ENCODE peak calls at places on chromosome 12, in nine cellular contexts. One of them, this sample, is unnamed.

GRCh38 chr12:109200825-109201495 is 84.6 kb downstream of the ACACB start:
- DNase-seq in NCI-H1105 treated with DMSO at 0.1 percent for 48 hours: no peak
- DNase-seq in activated CD4-positive, alpha-beta T cell treated with anti-CD3 and anti-CD28 coated beads for 4 hours: no peak
- DNase-seq in NCI-H446: no peak
- DNase-seq in mucosa of descending colon: no peak
- DNase-seq in cardiac muscle cell: no peak
- DNase-seq in skeletal muscle cell: no peak
- DNase-seq in hypothalamus: no peak
- DNase-seq in NCI-H526 treated with DMSO at 0.1 percent for 48 hours: no peak
- DNase-seq in this sample: no peak

GRCh38 chr12:90250041-90250440 is 541.4 kb upstream of the ATP2B1 start:
- DNase-seq in NCI-H1105 treated with DMSO at 0.1 percent for 48 hours: no peak
- DNase-seq in activated CD4-positive, alpha-beta T cell treated with anti-CD3 and anti-CD28 coated beads for 4 hours: no peak
- DNase-seq in NCI-H446: no peak
- DNase-seq in mucosa of descending colon: no peak
- DNase-seq in cardiac muscle cell: no peak
- DNase-seq in skeletal muscle cell: no peak
- DNase-seq in hypothalamus: no peak
- DNase-seq in NCI-H526 treated with DMSO at 0.1 percent for 48 hours: no peak
- DNase-seq in this sample: no peak

GRCh38 chr12:53550595-53550994 is 43.3 kb upstream of the NPFF start:
- DNase-seq in NCI-H1105 treated with DMSO at 0.1 percent for 48 hours: no peak
- DNase-seq in activated CD4-positive, alpha-beta T cell treated with anti-CD3 and anti-CD28 coated beads for 4 hours: no peak
- DNase-seq in NCI-H446: no peak
- DNase-seq in mucosa of descending colon: no peak
- DNase-seq in cardiac muscle cell: no peak
- DNase-seq in skeletal muscle cell: peak; percentile 76
- DNase-seq in hypothalamus: no peak
- DNase-seq in NCI-H526 treated with DMSO at 0.1 percent for 48 hours: no peak
- DNase-seq in this sample: no peak

GRCh38 chr12:7638064-7638763 is 27.5 kb downstream of the APOBEC1 start:
- DNase-seq in NCI-H1105 treated with DMSO at 0.1 percent for 48 hours: no peak
- DNase-seq in activated CD4-positive, alpha-beta T cell treated with anti-CD3 and anti-CD28 coated beads for 4 hours: no peak
- DNase-seq in NCI-H446: no peak
- DNase-seq in mucosa of descending colon: no peak
- DNase-seq in cardiac muscle cell: peak; percentile 43
- DNase-seq in skeletal muscle cell: no peak
- DNase-seq in hypothalamus: no peak
- DNase-seq in NCI-H526 treated with DMSO at 0.1 percent for 48 hours: peak; percentile 89
- DNase-seq in this sample: no peak

GRCh38 chr12:128974881-128975280 is 121.6 kb downstream of the GLT1D1 start:
- DNase-seq in NCI-H1105 treated with DMSO at 0.1 percent for 48 hours: peak; percentile 13
- DNase-seq in activated CD4-positive, alpha-beta T cell treated with anti-CD3 and anti-CD28 coated beads for 4 hours: no peak
- DNase-seq in NCI-H446: no peak
- DNase-seq in mucosa of descending colon: no peak
- DNase-seq in cardiac muscle cell: no peak
- DNase-seq in skeletal muscle cell: no peak
- DNase-seq in hypothalamus: no peak
- DNase-seq in NCI-H526 treated with DMSO at 0.1 percent for 48 hours: no peak
- DNase-seq in this sample: no peak

GRCh38 chr12:48388430-48388829 is 37.7 kb upstream of the ZNF641 start:
- DNase-seq in NCI-H1105 treated with DMSO at 0.1 percent for 48 hours: no peak
- DNase-seq in activated CD4-positive, alpha-beta T cell treated with anti-CD3 and anti-CD28 coated beads for 4 hours: no peak
- DNase-seq in NCI-H446: no peak
- DNase-seq in mucosa of descending colon: no peak
- DNase-seq in cardiac muscle cell: no peak
- DNase-seq in skeletal muscle cell: no peak
- DNase-seq in hypothalamus: no peak
- DNase-seq in NCI-H526 treated with DMSO at 0.1 percent for 48 hours: no peak
- DNase-seq in this sample: no peak

GRCh38 chr12:65926119-65927004 is 102.1 kb downstream of the HMGA2 start:
- DNase-seq in NCI-H1105 treated with DMSO at 0.1 percent for 48 hours: no peak
- DNase-seq in activated CD4-positive, alpha-beta T cell treated with anti-CD3 and anti-CD28 coated beads for 4 hours: no peak
- DNase-seq in NCI-H446: no peak
- DNase-seq in mucosa of descending colon: no peak
- DNase-seq in cardiac muscle cell: no peak
- DNase-seq in skeletal muscle cell: no peak
- DNase-seq in hypothalamus: no peak
- DNase-seq in NCI-H526 treated with DMSO at 0.1 percent for 48 hours: no peak
- DNase-seq in this sample: no peak

GRCh38 chr12:50033317-50033679 is 8.0 kb upstream of the RACGAP1 start:
- DNase-seq in NCI-H1105 treated with DMSO at 0.1 percent for 48 hours: no peak
- DNase-seq in activated CD4-positive, alpha-beta T cell treated with anti-CD3 and anti-CD28 coated beads for 4 hours: no peak
- DNase-seq in NCI-H446: no peak
- DNase-seq in mucosa of descending colon: no peak
- DNase-seq in cardiac muscle cell: no peak
- DNase-seq in skeletal muscle cell: no peak
- DNase-seq in hypothalamus: no peak
- DNase-seq in NCI-H526 treated with DMSO at 0.1 percent for 48 hours: no peak
- DNase-seq in this sample: no peak

GRCh38 chr12:109967383-109968031 is 28.7 kb downstream of the GIT2 start:
- DNase-seq in NCI-H1105 treated with DMSO at 0.1 percent for 48 hours: no peak
- DNase-seq in activated CD4-positive, alpha-beta T cell treated with anti-CD3 and anti-CD28 coated beads for 4 hours: no peak
- DNase-seq in NCI-H446: no peak
- DNase-seq in mucosa of descending colon: no peak
- DNase-seq in cardiac muscle cell: no peak
- DNase-seq in skeletal muscle cell: no peak
- DNase-seq in hypothalamus: no peak
- DNase-seq in NCI-H526 treated with DMSO at 0.1 percent for 48 hours: no peak
- DNase-seq in this sample: no peak